ENCODE peak calls at places on chromosomes 11 and 22, in five cellular contexts. L is HFFc6, U is glutamatergic neuron, S is left ventricle myocardium inferior, R is sciatic nerve. T is an unnamed sample.

GRCh38 chr11:35177370-35177769 is 38.4 kb downstream of the CD44 start:
- DNase-seq in U (no peak), S (no peak), L (no peak), R (no peak), T (no peak)

GRCh38 chr22:32574957-32575893 is 100.6 kb downstream of the FBXO7 start:
- DNase-seq in S (no peak), R (no peak), U (no peak), L (no peak), T (no peak)

GRCh38 chr22:38296372-38296771 is 20.9 kb downstream of the CSNK1E start:
- DNase-seq in L (no peak), R (no peak), S (no peak), U (no peak), T (no peak)

GRCh38 chr11:34501962-34502361 is 11.6 kb downstream of the ELF5 start:
- DNase-seq in S (no peak), L (no peak), U (no peak), R (no peak), T (no peak)

GRCh38 chr11:69697489-69697843 is 6.4 kb downstream of the FGF19 start:
- DNase-seq in U (no peak), S (no peak), R (no peak), L (no peak), T (no peak)

GRCh38 chr11:66388746-66389386 is 17.3 kb upstream of the SLC29A2 start:
- DNase-seq in L (peak), U (peak), R (peak), S (peak), T (no peak)

GRCh38 chr11:128207861-128208321 is 379.5 kb downstream of the ETS1 start:
- DNase-seq in S (no peak), U (no peak), L (peak), R (no peak), T (no peak)

GRCh38 chr11:111183706-111184105 is 61.8 kb upstream of the POU2AF2 start:
- DNase-seq in R (no peak), S (no peak), L (no peak), U (no peak), T (no peak)

GRCh38 chr22:33606495-33606894 is 313.8 kb downstream of the LARGE1 start:
- DNase-seq in U (no peak), S (no peak), R (no peak), L (no peak), T (no peak)

GRCh38 chr11:62392944-62393628 is 25.7 kb upstream of the SCGB1A1 start:
- DNase-seq in R (peak), L (no peak), U (no peak), S (no peak), T (no peak)

GRCh38 chr11:127656266-127656879 is 655.8 kb upstream of the KIRREL3 start:
- DNase-seq in R (no peak), U (no peak), S (no peak), L (no peak), T (no peak)

GRCh38 chr11:126410649-126411048 is 55.2 kb downstream of the ST3GAL4 start:
- DNase-seq in R (no peak), U (no peak), L (no peak), S (peak), T (no peak)

GRCh38 chr11:8015753-8016239 is 28.7 kb downstream of the EIF3F start:
- DNase-seq in S (no peak), U (no peak), L (peak), R (no peak), T (no peak)

GRCh38 chr22:45164217-45165123 is 745 bp downstream of the NUP50 start:
- DNase-seq in R (peak), S (peak), L (no peak), U (peak), T (peak)

GRCh38 chr11:795638-796564 is 2.2 kb downstream of the SLC25A22 start:
- DNase-seq in R (peak), L (peak), U (peak), S (peak), T (peak)

GRCh38 chr22:24985824-24986214 is 33.3 kb downstream of the KIAA1671 start:
- DNase-seq in U (no peak), R (no peak), S (no peak), L (peak), T (no peak)

GRCh38 chr22:34841321-34841901 is 224.5 kb upstream of the ISX start:
- DNase-seq in L (no peak), R (no peak), U (no peak), S (no peak), T (no peak)

GRCh38 chr22:21796231-21796630 is 60.6 kb upstream of the YPEL1 start:
- DNase-seq in S (no peak), R (no peak), L (no peak), U (no peak), T (no peak)

GRCh38 chr22:45150139-45150538 is 13.6 kb upstream of the NUP50 start:
- DNase-seq in R (no peak), S (no peak), U (no peak), L (no peak), T (no peak)